ENCODE peak calls at places on chromosomes 2 and 18, in nine cellular contexts. K is HFFc6; M is ovary; P is lower leg skin; U is progenitor cell of endocrine pancreas; L is WERI-Rb-1; Y is bronchial epithelial cell; G is CD8-positive, alpha-beta T cell; V is type B pancreatic cell. N is an unnamed sample.
A peak's percentile ranks its signal among the peaks of the same experiment; 100 is the strongest.

GRCh38 chr2:106521016-106521415 is 33.9 kb downstream of the CD8B2 start:
- DNase-seq in K (no peak), M (no peak), P (no peak), U (no peak), L (no peak), Y (no peak), G (no peak), V (no peak), N (no peak)

GRCh38 chr18:22346342-22346967 is 71.3 kb downstream of the CTAGE1 start:
- DNase-seq in K (peak; percentile 66), M (peak; percentile 82), P (no peak), U (no peak), L (no peak), Y (peak; percentile 80), G (peak; percentile 59), V (no peak), N (no peak)

GRCh38 chr2:12715878-12716249 is 872 bp upstream of the TRIB2 start:
- DNase-seq in K (peak; percentile 57), M (peak; percentile 83), P (peak; percentile 68), U (peak; percentile 70), L (peak; percentile 88), Y (peak; percentile 69), G (peak; percentile 84), V (peak; percentile 80), N (peak; percentile 72)

GRCh38 chr2:128314026-128314347 is 4.7 kb downstream of the HS6ST1 start:
- DNase-seq in K (no peak), M (no peak), P (peak; percentile 10), U (no peak), L (no peak), Y (no peak), G (peak; percentile 7), V (no peak), N (no peak)

GRCh38 chr18:58776084-58776483 is 88.6 kb upstream of the ZNF532 start:
- DNase-seq in K (no peak), M (no peak), P (no peak), U (no peak), L (no peak), Y (peak; percentile 34), G (no peak), V (no peak), N (no peak)

GRCh38 chr2:140348826-140349225 is 1568.6 kb upstream of the NXPH2 start:
- DNase-seq in K (no peak), M (no peak), P (no peak), U (no peak), L (no peak), Y (no peak), G (no peak), V (no peak), N (no peak)

GRCh38 chr2:190470256-190470826 is 62.2 kb downstream of the MFSD6 start:
- DNase-seq in K (no peak), M (no peak), P (no peak), U (no peak), L (no peak), Y (no peak), G (no peak), V (no peak), N (no peak)

GRCh38 chr2:68925298-68925885 is 27.3 kb downstream of the GKN2 start:
- DNase-seq in K (peak; percentile 35), M (peak; percentile 42), P (no peak), U (peak; percentile 32), L (peak; percentile 50), Y (peak; percentile 65), G (peak; percentile 58), V (no peak), N (no peak)

GRCh38 chr2:56448403-56448998 is 264.7 kb downstream of the CCDC85A start:
- DNase-seq in K (peak; percentile 58), M (no peak), P (no peak), U (no peak), L (no peak), Y (peak; percentile 31), G (no peak), V (no peak), N (no peak)

GRCh38 chr2:118254117-118254516 is 165.8 kb downstream of the INSIG2 start:
- DNase-seq in K (no peak), M (no peak), P (no peak), U (no peak), L (no peak), Y (no peak), G (no peak), V (no peak), N (no peak)

GRCh38 chr2:7725132-7725849 is 808.1 kb downstream of the RNF144A start:
- DNase-seq in K (no peak), M (peak; percentile 22), P (no peak), U (no peak), L (no peak), Y (peak; percentile 43), G (peak; percentile 26), V (no peak), N (no peak)

GRCh38 chr2:222753251-222753824 is 81.9 kb downstream of the MOGAT1 start:
- DNase-seq in K (no peak), M (peak; percentile 26), P (no peak), U (no peak), L (peak; percentile 9), Y (peak; percentile 44), G (no peak), V (no peak), N (no peak)

GRCh38 chr2:120589782-120590608 is 145.7 kb upstream of the GLI2 start:
- DNase-seq in K (peak; percentile 93), M (no peak), P (no peak), U (no peak), L (no peak), Y (peak; percentile 96), G (no peak), V (no peak), N (no peak)

GRCh38 chr2:119536209-119536608 is 8.0 kb upstream of the CFAP221 start:
- DNase-seq in K (no peak), M (no peak), P (no peak), U (no peak), L (no peak), Y (no peak), G (no peak), V (no peak), N (no peak)

GRCh38 chr2:191757256-191757655 is 79.3 kb downstream of the NABP1 start:
- DNase-seq in K (no peak), M (no peak), P (no peak), U (no peak), L (no peak), Y (no peak), G (no peak), V (no peak), N (no peak)

GRCh38 chr2:132923787-132924186 is 253.8 kb upstream of the LYPD1 start:
- DNase-seq in K (no peak), M (no peak), P (no peak), U (no peak), L (no peak), Y (peak; percentile 8), G (no peak), V (no peak), N (no peak)

GRCh38 chr2:187024739-187025138 is 175.8 kb upstream of the ZSWIM2 start:
- DNase-seq in K (no peak), M (no peak), P (no peak), U (no peak), L (no peak), Y (no peak), G (no peak), V (no peak), N (no peak)

GRCh38 chr2:120879401-120880295 is 144.0 kb downstream of the GLI2 start:
- DNase-seq in K (no peak), M (no peak), P (no peak), U (no peak), L (peak; percentile 72), Y (no peak), G (no peak), V (no peak), N (no peak)

GRCh38 chr2:180753809-180754761 is 226.3 kb upstream of the UBE2E3 start:
- DNase-seq in K (peak; percentile 50), M (no peak), P (no peak), U (no peak), L (no peak), Y (peak; percentile 89), G (no peak), V (no peak), N (no peak)

GRCh38 chr18:13422541-13423147 is 204.1 kb downstream of the LDLRAD4 start:
- DNase-seq in K (no peak), M (no peak), P (no peak), U (no peak), L (no peak), Y (no peak), G (no peak), V (no peak), N (no peak)

GRCh38 chr18:31563778-31564177 is 27.9 kb upstream of the TTR start:
- DNase-seq in K (no peak), M (no peak), P (no peak), U (no peak), L (no peak), Y (no peak), G (no peak), V (no peak), N (no peak)
- TF ChIP-seq CTCF in K (peak; percentile 36), M (no peak), P (no peak), U (peak; percentile 42), L (no peak), Y (peak; percentile 20), G (no peak), V (peak; percentile 54), N (no peak)

GRCh38 chr18:37430346-37431076 is 135.1 kb downstream of the CELF4 start:
- DNase-seq in K (no peak), M (no peak), P (no peak), U (no peak), L (peak; percentile 60), Y (no peak), G (no peak), V (no peak), N (no peak)
- TF ChIP-seq CTCF in K (no peak), M (no peak), P (no peak), U (no peak), L (peak; percentile 57), Y (no peak), G (no peak), V (no peak), N (no peak)

GRCh38 chr2:20050712-20051517 is 513 bp downstream of the LAPTM4A start:
- DNase-seq in K (peak; percentile 71), M (peak; percentile 65), P (peak; percentile 55), U (peak; percentile 24), L (peak; percentile 81), Y (peak; percentile 43), G (peak; percentile 42), V (no peak), N (peak; percentile 32)
- TF ChIP-seq CTCF in K (peak; percentile 27), M (no peak), P (no peak), U (peak; percentile 16), L (peak; percentile 51), Y (peak; percentile 19), G (no peak), V (no peak), N (no peak)

DNA sequence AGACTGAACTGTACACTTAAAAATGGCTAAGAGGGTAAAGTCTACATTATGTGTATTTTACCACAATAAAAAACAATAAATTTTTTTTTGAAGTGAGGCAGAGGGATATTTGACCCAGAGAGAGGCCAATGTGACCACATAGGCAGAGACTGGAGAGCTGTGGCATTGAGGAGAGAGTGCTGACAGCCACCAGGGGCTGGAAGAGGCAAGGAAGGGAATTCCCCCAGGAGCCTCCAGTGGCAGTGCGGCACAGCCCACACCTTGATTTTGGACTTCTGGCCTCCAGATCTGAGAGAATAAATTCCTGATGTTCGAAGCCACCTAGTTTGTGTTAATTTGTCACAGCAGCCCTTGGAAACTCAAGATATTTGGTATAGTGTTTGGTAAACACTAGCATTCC is 22.7 kb downstream of the ANKRD29 start:
- DNase-seq in K (no peak), M (no peak), P (no peak), U (no peak), L (no peak), Y (no peak), G (no peak), V (no peak), N (no peak)
- TF ChIP-seq CTCF in K (no peak), M (no peak), P (no peak), U (peak; percentile 28), L (no peak), Y (peak; percentile 15), G (no peak), V (no peak), N (no peak)

N was measured in activated B cell treated with CpG ODN at 0.5 μM for 24 hours.